ENCODE peak calls at places on chromosomes 11 and 22, in nine cellular contexts. P is spleen, N is adrenal gland, L is kidney, E is lower leg skin, I is fibroblast of the aortic adventitia, R is GM12865, A is tibial artery, K is prostate gland. X is an unnamed sample.

GRCh38 chr11:123190504-123190903 is 4.5 kb downstream of the CLMP start:
- DNase-seq in N (no peak), L (no peak), R (no peak), I (peak), P (no peak), A (no peak), K (no peak), E (no peak), X (no peak)

GRCh38 chr11:12867531-12867930 is 141.6 kb upstream of the RASSF10 start:
- DNase-seq in P (no peak), K (no peak), R (no peak), N (no peak), A (no peak), I (no peak), L (no peak), E (no peak), X (no peak)

GRCh38 chr11:134261626-134262488 is 8.5 kb downstream of the ACAD8 start:
- DNase-seq in A (no peak), K (no peak), I (peak), N (no peak), E (no peak), R (peak), L (no peak), P (no peak), X (peak)

GRCh38 chr11:117179048-117179999 is 781 bp downstream of the SIDT2 start:
- DNase-seq in P (peak), L (peak), K (no peak), R (peak), N (peak), E (no peak), A (no peak), I (peak), X (peak)

GRCh38 chr11:36273110-36273509 is 16.1 kb downstream of the COMMD9 start:
- DNase-seq in A (no peak), P (no peak), E (no peak), K (no peak), L (no peak), R (no peak), I (no peak), N (no peak), X (no peak)

GRCh38 chr11:116226731-116227130 is 546.1 kb downstream of the BUD13 start:
- DNase-seq in P (peak), R (no peak), L (no peak), N (no peak), E (no peak), K (no peak), I (no peak), A (no peak), X (no peak)

GRCh38 chr22:45717787-45718186 is 46.2 kb downstream of the ATXN10 start:
- DNase-seq in I (peak), L (no peak), K (no peak), R (no peak), P (no peak), E (no peak), A (no peak), N (no peak), X (peak)

GRCh38 chr11:114132944-114133394 is 73.5 kb downstream of the ZBTB16 start:
- DNase-seq in P (peak), R (no peak), L (no peak), K (peak), I (peak), N (no peak), E (no peak), A (peak), X (no peak)

GRCh38 chr11:2803186-2804057 is 82.2 kb downstream of the CDKN1C start:
- DNase-seq in P (peak), E (no peak), K (peak), A (peak), I (no peak), L (peak), R (no peak), N (peak), X (no peak)

GRCh38 chr22:43885786-43886185 is 6.0 kb downstream of the PNPLA5 start:
- DNase-seq in I (no peak), K (no peak), E (no peak), L (no peak), A (no peak), R (no peak), N (no peak), P (no peak), X (no peak)

GRCh38 chr11:17560281-17561110 is 13.4 kb downstream of the OTOG start:
- DNase-seq in R (no peak), E (no peak), I (no peak), P (no peak), K (no peak), L (peak), A (no peak), N (no peak), X (no peak)

GRCh38 chr22:17137861-17138425 is 16.8 kb upstream of the TMEM121B start:
- DNase-seq in L (no peak), K (no peak), I (no peak), A (no peak), R (no peak), N (no peak), E (no peak), P (peak), X (no peak)

GRCh38 chr11:26331911-26332571 is at the start of gene ANO3:
- DNase-seq in I (peak), E (no peak), R (peak), K (peak), A (no peak), L (peak), N (peak), P (no peak), X (peak)

GRCh38 chr11:85889676-85890579 is 34.7 kb downstream of the CCDC83 start:
- DNase-seq in N (no peak), K (no peak), A (no peak), P (no peak), R (no peak), E (no peak), I (peak), L (no peak), X (peak)

GRCh38 chr11:78344676-78345075 is 72.9 kb downstream of the GAB2 start:
- DNase-seq in A (no peak), E (no peak), P (no peak), L (no peak), R (no peak), N (no peak), K (no peak), I (no peak), X (no peak)

GRCh38 chr11:64856382-64857227 is 12.2 kb upstream of the CDC42BPG start:
- DNase-seq in R (peak), E (peak), A (peak), K (no peak), I (peak), P (no peak), L (peak), N (peak), X (peak)

GRCh38 chr22:48890693-48891554 is 936.7 kb downstream of the BRD1 start:
- DNase-seq in R (no peak), I (no peak), K (no peak), L (no peak), E (no peak), P (peak), A (no peak), N (no peak), X (no peak)

GRCh38 chr11:92972248-92972647 is 2.8 kb downstream of the MTNR1B start:
- DNase-seq in I (no peak), K (no peak), R (no peak), P (no peak), A (no peak), E (no peak), L (no peak), N (no peak), X (no peak)

GRCh38 chr11:61730222-61730994 is 22.0 kb upstream of the MYRF start:
- DNase-seq in N (no peak), L (peak), I (no peak), A (no peak), E (no peak), K (no peak), R (no peak), P (no peak), X (no peak)

GRCh38 chr11:9315078-9315688 is 790 bp upstream of the TMEM41B start:
- DNase-seq in A (no peak), N (peak), R (no peak), L (no peak), E (no peak), K (no peak), I (no peak), P (peak), X (no peak)

DNA sequence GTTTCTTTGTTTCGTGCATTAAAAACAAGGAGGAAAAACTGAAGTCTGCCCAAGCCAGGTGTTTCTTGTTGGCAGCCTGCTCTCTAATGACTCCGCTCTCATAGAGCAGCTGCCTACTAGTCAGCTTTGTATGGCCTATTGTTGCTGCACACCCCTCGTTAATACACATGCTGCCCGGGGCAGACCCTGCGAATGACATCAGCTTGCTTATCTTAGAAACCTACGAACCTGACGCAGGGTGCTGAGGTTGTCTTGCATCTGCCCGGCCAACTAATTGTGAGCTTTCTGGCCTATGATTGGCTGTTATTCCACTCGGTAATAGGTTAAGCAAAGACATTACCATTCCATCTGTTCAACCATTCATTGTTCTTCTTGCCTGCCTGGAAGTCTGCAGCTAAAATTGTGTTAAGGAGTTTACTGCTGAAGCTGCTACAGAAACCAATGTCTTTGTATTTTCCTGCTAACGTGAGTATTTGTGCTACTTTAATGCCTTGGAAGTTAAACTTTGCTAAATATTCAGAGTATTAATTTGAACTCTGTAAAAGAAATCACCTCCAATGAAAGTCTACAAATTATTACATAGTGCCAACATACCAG is 37.5 kb downstream of the ZC3H12C start:
- DNase-seq in I (no peak), K (no peak), A (no peak), L (no peak), P (no peak), R (no peak), N (no peak), E (no peak), X (no peak)
- H3K4me3 ChIP-seq in I (no peak), K (no peak), A (no peak), L (no peak), P (no peak), R (no peak), N (no peak), E (no peak), X (no peak)

GRCh38 chr11:30635401-30635989 is 49.3 kb upstream of the MPPED2 start:
- DNase-seq in A (no peak), R (no peak), E (no peak), I (no peak), P (no peak), L (peak), N (no peak), K (no peak), X (no peak)
- H3K4me3 ChIP-seq in A (no peak), R (no peak), E (no peak), I (no peak), P (no peak), L (peak), N (no peak), K (no peak), X (no peak)

GRCh38 chr22:37230673-37231405 is 13.2 kb downstream of the RAC2 start:
- DNase-seq in A (no peak), I (no peak), N (peak), K (no peak), E (no peak), R (peak), L (no peak), P (peak), X (no peak)

GRCh38 chr22:37229805-37230672 is 14.0 kb downstream of the RAC2 start:
- DNase-seq in A (peak), I (peak), E (peak), L (peak), P (peak), R (peak), K (no peak), N (peak), X (peak)

GRCh38 chr22:37231406-37232139 is 12.5 kb downstream of the RAC2 start:
- DNase-seq in A (no peak), N (no peak), E (no peak), L (no peak), I (no peak), P (peak), R (no peak), K (no peak), X (no peak)

GRCh38 chr22:37228106-37229011 is 15.7 kb downstream of the RAC2 start:
- DNase-seq in P (peak), A (no peak), I (no peak), K (no peak), L (peak), N (peak), R (no peak), E (no peak), X (peak)

DNA sequence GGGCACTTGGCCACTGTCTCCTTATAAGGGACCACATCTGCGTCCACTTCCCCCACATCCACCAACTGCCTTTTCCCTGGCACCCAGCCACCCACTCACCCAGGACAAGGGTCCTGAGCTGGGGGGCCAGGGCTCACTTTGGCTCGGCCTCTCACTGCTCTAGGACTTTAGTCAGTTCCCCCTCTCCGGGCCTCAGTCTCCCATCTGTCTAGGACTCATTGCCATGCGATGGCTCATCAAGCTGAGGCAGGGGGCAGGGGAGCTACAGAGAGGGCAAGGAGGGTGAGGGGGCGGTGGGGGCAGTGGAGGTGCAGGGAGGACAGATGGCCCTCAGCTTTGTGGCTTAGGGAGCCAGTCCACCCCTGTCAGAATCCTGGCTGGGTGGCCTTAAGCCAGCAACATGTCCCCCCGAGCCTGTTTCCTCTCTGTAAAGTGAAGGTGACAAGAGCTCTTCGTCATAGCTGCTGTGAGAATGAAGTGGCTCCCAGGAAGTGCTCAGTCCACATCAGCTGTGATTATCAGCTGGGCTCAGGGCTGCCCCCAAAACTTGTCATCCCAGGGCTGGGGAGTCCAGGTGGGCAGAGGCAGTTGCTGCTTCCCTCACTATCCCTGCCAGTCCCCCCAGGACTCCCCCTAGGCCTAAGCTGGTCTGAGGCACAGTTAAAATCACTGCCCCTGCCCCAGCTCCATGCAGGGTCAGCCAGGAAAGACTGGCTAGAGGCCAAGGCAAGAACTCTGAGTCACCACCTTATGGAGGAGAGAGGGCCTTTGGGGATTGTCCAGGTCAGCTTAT is 14.9 kb downstream of the RAC2 start:
- DNase-seq in P (peak), E (no peak), A (no peak), L (no peak), I (peak), N (peak), R (peak), K (no peak), X (peak)
- H3K4me3 ChIP-seq in P (peak), E (no peak), A (no peak), L (no peak), I (no peak), N (no peak), R (peak), K (no peak), X (no peak)

GRCh38 chr11:44605068-44605708 is 39.7 kb downstream of the CD82 start:
- DNase-seq in I (no peak), A (no peak), L (no peak), K (no peak), R (no peak), N (no peak), E (no peak), P (no peak), X (no peak)

GRCh38 chr11:44600739-44601416 is 35.4 kb downstream of the CD82 start:
- DNase-seq in P (peak), A (no peak), I (no peak), R (peak), K (no peak), L (no peak), N (no peak), E (no peak), X (no peak)

GRCh38 chr11:44601471-44602370 is 36.3 kb downstream of the CD82 start:
- DNase-seq in K (no peak), A (no peak), L (no peak), N (no peak), I (no peak), P (peak), R (peak), E (no peak), X (no peak)

GRCh38 chr11:44604171-44604581 is 38.7 kb downstream of the CD82 start:
- DNase-seq in E (no peak), A (no peak), I (no peak), K (no peak), P (no peak), R (no peak), L (no peak), N (no peak), X (no peak)

DNA sequence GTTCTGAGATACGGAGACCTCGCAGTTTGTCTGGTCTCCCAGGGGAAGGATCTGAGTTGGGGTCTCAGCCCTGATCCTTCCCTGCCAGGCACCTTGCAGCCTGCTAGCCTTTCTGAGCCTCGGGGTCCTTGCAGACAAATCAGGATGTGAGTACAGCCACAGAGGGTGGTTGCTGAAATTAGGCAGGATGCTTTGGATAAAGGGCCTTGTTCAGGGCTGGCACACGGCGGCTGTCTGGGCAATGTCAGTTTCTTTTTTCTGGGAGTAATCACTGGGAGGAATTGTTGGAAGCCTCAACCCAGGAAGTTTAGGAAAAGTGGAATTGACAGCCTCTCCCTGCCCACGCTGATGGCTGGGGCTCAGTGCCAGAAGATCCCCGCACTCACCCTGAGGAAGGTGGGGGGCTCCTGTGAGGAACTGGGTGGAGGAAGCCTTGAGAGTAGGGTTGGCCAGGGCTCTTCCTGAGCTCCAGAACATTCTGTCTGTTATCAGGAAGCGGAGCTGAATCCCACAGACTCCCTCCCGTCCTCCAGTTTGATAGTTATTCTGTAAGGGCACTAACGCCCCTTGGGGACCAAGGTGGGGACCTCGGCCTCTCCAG is 37.4 kb downstream of the CD82 start:
- DNase-seq in P (no peak), R (no peak), K (no peak), L (no peak), N (no peak), E (no peak), I (no peak), A (no peak), X (no peak)
- H3K4me3 ChIP-seq in P (no peak), R (no peak), K (no peak), L (no peak), N (no peak), E (no peak), I (no peak), A (no peak), X (no peak)

DNA sequence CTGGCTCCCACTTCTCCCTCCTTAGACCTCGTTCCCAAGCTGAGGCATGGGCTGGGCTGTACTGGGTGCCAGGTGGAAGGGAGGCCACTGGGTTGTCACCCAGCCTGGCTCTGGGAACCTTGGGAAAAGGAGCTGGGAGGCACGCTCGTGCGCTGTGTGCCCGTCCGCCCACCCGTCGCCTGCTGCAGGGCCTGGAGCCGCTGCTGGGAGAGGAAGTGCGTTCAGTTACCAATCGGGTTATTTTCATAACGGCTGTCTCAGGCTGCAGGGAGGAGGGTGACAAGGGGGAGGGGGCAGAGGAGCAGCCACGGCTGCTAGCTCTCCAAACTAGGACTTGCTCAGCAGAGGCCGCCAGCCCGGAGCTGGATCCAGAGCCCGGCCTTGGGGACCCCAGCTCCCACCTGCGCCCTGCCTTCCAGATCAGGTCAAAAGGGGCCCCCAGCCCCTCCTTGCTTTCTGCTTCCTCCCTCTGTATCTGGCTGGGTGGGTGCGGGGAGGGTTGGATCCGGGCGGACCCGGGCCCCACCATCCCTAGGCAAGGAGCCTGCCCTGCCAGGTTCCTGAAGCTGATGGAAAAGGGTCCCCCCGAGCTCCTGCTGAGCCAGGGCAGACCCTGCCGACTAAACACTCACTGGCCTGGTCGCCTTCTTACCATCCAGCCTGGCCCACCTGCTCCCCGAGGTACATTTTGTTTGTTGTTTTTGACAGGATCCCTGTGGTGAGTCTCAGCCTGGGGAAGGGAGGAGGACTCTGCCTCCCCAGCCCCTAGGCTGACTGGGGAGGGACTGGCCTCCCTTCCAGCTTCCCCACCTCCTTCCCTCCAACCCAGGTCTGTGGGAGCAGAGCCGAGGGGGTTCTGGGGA is 14.3 kb downstream of the DGKZ start:
- DNase-seq in I (peak), L (peak), K (no peak), A (peak), N (peak), E (no peak), R (peak), P (peak), X (peak)
- H3K4me3 ChIP-seq in I (no peak), L (no peak), K (peak), A (peak), N (no peak), E (no peak), R (peak), P (peak), X (no peak)

GRCh38 chr11:97072420-97072819 is 682.6 kb downstream of the JRKL start:
- DNase-seq in E (no peak), I (no peak), A (no peak), L (no peak), P (no peak), R (no peak), K (no peak), N (no peak), X (no peak)
- H3K4me3 ChIP-seq in E (no peak), I (no peak), A (no peak), L (no peak), P (no peak), R (no peak), K (no peak), N (no peak), X (no peak)